ENCODE peak calls at places on chromosomes 3 and 15, in six cellular contexts. One of them, this sample, is unnamed.

GRCh38 chr15:43207024-43207423 is 13.8 kb downstream of the EPB42 start:
- DNase-seq in A673: no peak
- DNase-seq in heart right ventricle: no peak
- DNase-seq in cardiac fibroblast: no peak
- DNase-seq in GM12865: no peak
- DNase-seq in fibroblast of the aortic adventitia: no peak
- DNase-seq in this sample: no peak

GRCh38 chr3:185549111-185549510 is 3.3 kb downstream of the LIPH start:
- DNase-seq in A673: peak
- DNase-seq in heart right ventricle: no peak
- DNase-seq in cardiac fibroblast: peak
- DNase-seq in GM12865: peak
- DNase-seq in fibroblast of the aortic adventitia: peak
- DNase-seq in this sample: peak

GRCh38 chr15:78726870-78727551 is 84.3 kb downstream of the ADAMTS7 start:
- DNase-seq in A673: peak
- DNase-seq in heart right ventricle: no peak
- DNase-seq in cardiac fibroblast: peak
- DNase-seq in GM12865: peak
- DNase-seq in fibroblast of the aortic adventitia: no peak
- DNase-seq in this sample: no peak

GRCh38 chr3:174874258-174874657 is 15.1 kb downstream of the NAALADL2 start:
- DNase-seq in A673: no peak
- DNase-seq in heart right ventricle: no peak
- DNase-seq in cardiac fibroblast: no peak
- DNase-seq in GM12865: no peak
- DNase-seq in fibroblast of the aortic adventitia: no peak
- DNase-seq in this sample: no peak

GRCh38 chr3:172126741-172127140 is 87.4 kb downstream of the FNDC3B start:
- DNase-seq in A673: no peak
- DNase-seq in heart right ventricle: no peak
- DNase-seq in cardiac fibroblast: no peak
- DNase-seq in GM12865: no peak
- DNase-seq in fibroblast of the aortic adventitia: no peak
- DNase-seq in this sample: no peak

GRCh38 chr3:50195501-50196252 is 4.3 kb downstream of the GNAT1 start:
- DNase-seq in A673: no peak
- DNase-seq in heart right ventricle: no peak
- DNase-seq in cardiac fibroblast: peak
- DNase-seq in GM12865: no peak
- DNase-seq in fibroblast of the aortic adventitia: no peak
- DNase-seq in this sample: no peak

GRCh38 chr3:1953519-1953918 is 145.1 kb upstream of the CNTN4 start:
- DNase-seq in A673: no peak
- DNase-seq in heart right ventricle: no peak
- DNase-seq in cardiac fibroblast: no peak
- DNase-seq in GM12865: no peak
- DNase-seq in fibroblast of the aortic adventitia: no peak
- DNase-seq in this sample: no peak

GRCh38 chr3:94616833-94617232 is 554.0 kb downstream of the NSUN3 start:
- DNase-seq in A673: no peak
- DNase-seq in heart right ventricle: no peak
- DNase-seq in cardiac fibroblast: peak
- DNase-seq in GM12865: no peak
- DNase-seq in fibroblast of the aortic adventitia: no peak
- DNase-seq in this sample: no peak

GRCh38 chr3:46334911-46335478 is 18.9 kb upstream of the CCR2 start:
- DNase-seq in A673: no peak
- DNase-seq in heart right ventricle: no peak
- DNase-seq in cardiac fibroblast: peak
- DNase-seq in GM12865: no peak
- DNase-seq in fibroblast of the aortic adventitia: peak
- DNase-seq in this sample: peak

GRCh38 chr15:76546805-76547204 is 210.2 kb downstream of the ISL2 start:
- DNase-seq in A673: no peak
- DNase-seq in heart right ventricle: no peak
- DNase-seq in cardiac fibroblast: no peak
- DNase-seq in GM12865: no peak
- DNase-seq in fibroblast of the aortic adventitia: no peak
- DNase-seq in this sample: no peak

GRCh38 chr3:19399836-19400235 is 251.5 kb downstream of the KCNH8 start:
- DNase-seq in A673: no peak
- DNase-seq in heart right ventricle: no peak
- DNase-seq in cardiac fibroblast: no peak
- DNase-seq in GM12865: no peak
- DNase-seq in fibroblast of the aortic adventitia: no peak
- DNase-seq in this sample: no peak

GRCh38 chr15:69462030-69462492 is 9.4 kb downstream of the RPLP1 start:
- DNase-seq in A673: no peak
- DNase-seq in heart right ventricle: peak
- DNase-seq in cardiac fibroblast: no peak
- DNase-seq in GM12865: no peak
- DNase-seq in fibroblast of the aortic adventitia: no peak
- DNase-seq in this sample: no peak

GRCh38 chr15:68343579-68344225 is 66.2 kb downstream of the FEM1B start:
- DNase-seq in A673: no peak
- DNase-seq in heart right ventricle: no peak
- DNase-seq in cardiac fibroblast: no peak
- DNase-seq in GM12865: no peak
- DNase-seq in fibroblast of the aortic adventitia: no peak
- DNase-seq in this sample: no peak

GRCh38 chr15:69656271-69657030 is 203.8 kb downstream of the RPLP1 start:
- DNase-seq in A673: no peak
- DNase-seq in heart right ventricle: no peak
- DNase-seq in cardiac fibroblast: no peak
- DNase-seq in GM12865: no peak
- DNase-seq in fibroblast of the aortic adventitia: no peak
- DNase-seq in this sample: no peak

GRCh38 chr3:126153695-126154360 is 26.6 kb downstream of the ALDH1L1 start:
- DNase-seq in A673: no peak
- DNase-seq in heart right ventricle: no peak
- DNase-seq in cardiac fibroblast: no peak
- DNase-seq in GM12865: no peak
- DNase-seq in fibroblast of the aortic adventitia: no peak
- DNase-seq in this sample: no peak

GRCh38 chr3:127001486-127002194 is 18.7 kb downstream of the PLXNA1 start:
- DNase-seq in A673: no peak
- DNase-seq in heart right ventricle: no peak
- DNase-seq in cardiac fibroblast: no peak
- DNase-seq in GM12865: no peak
- DNase-seq in fibroblast of the aortic adventitia: no peak
- DNase-seq in this sample: no peak

GRCh38 chr3:152471814-152472605 is 203.3 kb downstream of the MBNL1 start:
- DNase-seq in A673: peak
- DNase-seq in heart right ventricle: no peak
- DNase-seq in cardiac fibroblast: peak
- DNase-seq in GM12865: peak
- DNase-seq in fibroblast of the aortic adventitia: peak
- DNase-seq in this sample: no peak

GRCh38 chr15:62912282-62912681 is 130.3 kb upstream of the TPM1 start:
- DNase-seq in A673: no peak
- DNase-seq in heart right ventricle: no peak
- DNase-seq in cardiac fibroblast: no peak
- DNase-seq in GM12865: no peak
- DNase-seq in fibroblast of the aortic adventitia: no peak
- DNase-seq in this sample: no peak

GRCh38 chr3:15331606-15332404 is 581 bp downstream of the SH3BP5 start:
- DNase-seq in A673: peak
- DNase-seq in heart right ventricle: peak
- DNase-seq in cardiac fibroblast: no peak
- DNase-seq in GM12865: peak
- DNase-seq in fibroblast of the aortic adventitia: peak
- DNase-seq in this sample: no peak

GRCh38 chr15:99925661-99926461 is 192.6 kb upstream of the LYSMD4 start:
- DNase-seq in A673: peak
- DNase-seq in heart right ventricle: peak
- DNase-seq in cardiac fibroblast: peak
- DNase-seq in GM12865: peak
- DNase-seq in fibroblast of the aortic adventitia: no peak
- DNase-seq in this sample: no peak

GRCh38 chr3:21839181-21839580 is 88.2 kb upstream of the ZNF385D start:
- DNase-seq in A673: no peak
- DNase-seq in heart right ventricle: no peak
- DNase-seq in cardiac fibroblast: no peak
- DNase-seq in GM12865: no peak
- DNase-seq in fibroblast of the aortic adventitia: no peak
- DNase-seq in this sample: no peak

DNA sequence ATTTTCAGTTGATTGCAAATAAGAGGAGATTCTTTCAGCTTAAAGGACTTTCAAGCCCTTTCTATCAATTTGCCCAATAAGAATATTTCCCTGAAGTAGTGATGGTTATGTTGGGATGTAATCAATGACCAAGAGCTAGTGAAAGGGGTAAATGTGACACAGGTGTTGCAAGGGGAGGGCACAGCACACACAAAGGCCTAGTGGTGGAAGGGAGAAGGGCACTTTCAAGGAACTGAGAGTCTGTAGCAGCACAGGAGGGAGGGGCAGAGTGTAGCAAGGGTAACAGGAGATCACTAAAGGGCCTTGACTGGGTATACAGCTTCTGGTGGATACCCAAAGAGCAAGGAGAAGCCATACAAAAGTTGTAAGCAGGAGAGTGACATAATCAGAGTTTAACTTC is 217.8 kb upstream of the ARHGEF26 start:
- DNase-seq in A673: no peak
- DNase-seq in heart right ventricle: no peak
- DNase-seq in cardiac fibroblast: no peak
- DNase-seq in GM12865: no peak
- DNase-seq in fibroblast of the aortic adventitia: no peak
- DNase-seq in this sample: no peak
- TF ChIP-seq CTCF in A673: peak
- TF ChIP-seq CTCF in heart right ventricle: no peak
- TF ChIP-seq CTCF in cardiac fibroblast: no peak
- TF ChIP-seq CTCF in GM12865: peak
- TF ChIP-seq CTCF in fibroblast of the aortic adventitia: no peak
- TF ChIP-seq CTCF in this sample: no peak

DNA sequence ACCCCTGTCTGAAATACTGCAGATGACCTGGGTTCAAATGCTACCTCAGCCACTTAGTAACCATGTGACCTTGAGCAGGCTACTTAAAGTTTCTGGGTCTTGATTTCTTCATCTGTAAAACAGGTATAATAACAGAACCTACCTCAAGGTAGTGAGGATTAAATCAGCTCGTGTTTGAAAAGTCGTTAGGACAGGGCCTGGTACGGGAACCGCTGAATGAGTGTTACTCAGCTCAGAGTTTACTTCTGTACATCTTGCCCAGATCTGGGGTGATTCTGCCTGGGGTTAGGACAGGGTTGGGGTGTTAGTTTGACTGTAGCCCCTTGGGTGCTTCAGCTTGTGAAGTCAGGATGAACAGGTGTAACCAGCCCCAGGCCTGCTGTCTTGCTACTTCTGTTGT is 1.8 kb downstream of the SEMA4B start:
- DNase-seq in A673: no peak
- DNase-seq in heart right ventricle: no peak
- DNase-seq in cardiac fibroblast: no peak
- DNase-seq in GM12865: no peak
- DNase-seq in fibroblast of the aortic adventitia: no peak
- DNase-seq in this sample: no peak
- H3K4me3 ChIP-seq in A673: peak
- H3K4me3 ChIP-seq in heart right ventricle: no peak
- H3K4me3 ChIP-seq in cardiac fibroblast: no peak
- H3K4me3 ChIP-seq in GM12865: no peak
- H3K4me3 ChIP-seq in fibroblast of the aortic adventitia: no peak
- H3K4me3 ChIP-seq in this sample: peak

DNA sequence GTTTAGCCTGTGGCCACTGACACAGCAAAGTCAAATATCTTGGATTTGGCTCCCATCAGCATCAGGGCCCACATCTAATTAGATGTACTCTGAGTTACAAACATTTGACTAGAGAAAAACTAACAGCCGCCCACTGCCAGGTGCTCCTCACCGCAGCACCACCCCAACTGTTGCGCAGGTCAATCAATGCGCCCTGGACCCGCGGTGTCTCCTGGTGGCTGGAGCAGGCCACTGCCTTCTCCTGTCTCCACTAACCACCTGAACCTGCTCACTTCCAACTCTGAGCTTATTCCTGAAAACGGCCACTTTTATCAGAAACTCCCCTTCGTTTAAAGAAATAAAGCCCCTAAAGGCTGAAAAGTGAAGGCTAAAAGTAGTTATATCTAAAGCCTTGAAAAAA is 4.3 kb downstream of the RIOX2 start:
- DNase-seq in A673: no peak
- DNase-seq in heart right ventricle: no peak
- DNase-seq in cardiac fibroblast: no peak
- DNase-seq in GM12865: no peak
- DNase-seq in fibroblast of the aortic adventitia: no peak
- DNase-seq in this sample: no peak
- TF ChIP-seq CTCF in A673: no peak
- TF ChIP-seq CTCF in heart right ventricle: no peak
- TF ChIP-seq CTCF in cardiac fibroblast: peak
- TF ChIP-seq CTCF in GM12865: no peak
- TF ChIP-seq CTCF in fibroblast of the aortic adventitia: no peak
- TF ChIP-seq CTCF in this sample: no peak

GRCh38 chr3:194874783-194875182 is 189.1 kb downstream of the FAM43A start:
- DNase-seq in A673: no peak
- DNase-seq in heart right ventricle: no peak
- DNase-seq in cardiac fibroblast: no peak
- DNase-seq in GM12865: no peak
- DNase-seq in fibroblast of the aortic adventitia: no peak
- DNase-seq in this sample: no peak
- H3K4me3 ChIP-seq in A673: no peak
- H3K4me3 ChIP-seq in heart right ventricle: no peak
- H3K4me3 ChIP-seq in cardiac fibroblast: no peak
- H3K4me3 ChIP-seq in GM12865: no peak
- H3K4me3 ChIP-seq in fibroblast of the aortic adventitia: no peak
- H3K4me3 ChIP-seq in this sample: no peak

GRCh38 chr3:134885877-134886621 is 91.0 kb downstream of the EPHB1 start:
- DNase-seq in A673: no peak
- DNase-seq in heart right ventricle: no peak
- DNase-seq in cardiac fibroblast: no peak
- DNase-seq in GM12865: peak
- DNase-seq in fibroblast of the aortic adventitia: no peak
- DNase-seq in this sample: peak
- TF ChIP-seq CTCF in A673: no peak
- TF ChIP-seq CTCF in heart right ventricle: no peak
- TF ChIP-seq CTCF in cardiac fibroblast: no peak
- TF ChIP-seq CTCF in GM12865: peak
- TF ChIP-seq CTCF in fibroblast of the aortic adventitia: peak
- TF ChIP-seq CTCF in this sample: peak